ENCODE peak calls at places on chromosome X, in five cellular contexts. One of them, this sample, is unnamed.

GRCh38 chrX:3501833-3502535 is 155.5 kb upstream of the MXRA5 start:
- DNase-seq in H9: no peak
- DNase-seq in neuronal stem cell: no peak
- DNase-seq in trophoblast cell: no peak
- DNase-seq in H1: no peak
- DNase-seq in this sample: no peak

GRCh38 chrX:1248381-1249061 is 20.1 kb upstream of the CSF2RA start:
- DNase-seq in H9: peak; percentile 92
- DNase-seq in trophoblast cell: peak; percentile 54
- DNase-seq in H1: peak; percentile 81
- DNase-seq in neuronal stem cell: peak; percentile 88
- DNase-seq in this sample: peak; percentile 40

GRCh38 chrX:86023806-86024205 is 23.6 kb downstream of the CHM start:
- DNase-seq in H9: no peak
- DNase-seq in trophoblast cell: no peak
- DNase-seq in H1: no peak
- DNase-seq in neuronal stem cell: no peak
- DNase-seq in this sample: no peak

GRCh38 chrX:21741378-21741777 is 16.5 kb downstream of the SMPX start:
- DNase-seq in trophoblast cell: no peak
- DNase-seq in H9: no peak
- DNase-seq in neuronal stem cell: no peak
- DNase-seq in H1: no peak
- DNase-seq in this sample: no peak

GRCh38 chrX:44228621-44229020 is 114.9 kb downstream of the EFHC2 start:
- DNase-seq in trophoblast cell: no peak
- DNase-seq in neuronal stem cell: no peak
- DNase-seq in H1: no peak
- DNase-seq in H9: no peak
- DNase-seq in this sample: no peak

GRCh38 chrX:11629593-11630211 is 36.0 kb downstream of the ARHGAP6 start:
- DNase-seq in H9: no peak
- DNase-seq in neuronal stem cell: no peak
- DNase-seq in trophoblast cell: no peak
- DNase-seq in H1: no peak
- DNase-seq in this sample: peak; percentile 70

GRCh38 chrX:84956304-84956703 is 47.4 kb upstream of the APOOL start:
- DNase-seq in neuronal stem cell: no peak
- DNase-seq in H9: no peak
- DNase-seq in trophoblast cell: no peak
- DNase-seq in H1: no peak
- DNase-seq in this sample: no peak

GRCh38 chrX:13087322-13088154 is 43.1 kb upstream of the FAM9C start:
- DNase-seq in neuronal stem cell: no peak
- DNase-seq in H9: no peak
- DNase-seq in H1: no peak
- DNase-seq in trophoblast cell: peak; percentile 17
- DNase-seq in this sample: peak; percentile 72

GRCh38 chrX:16185725-16186136 is 18.4 kb downstream of the MAGEB17 start:
- DNase-seq in neuronal stem cell: no peak
- DNase-seq in H9: no peak
- DNase-seq in trophoblast cell: no peak
- DNase-seq in H1: no peak
- DNase-seq in this sample: peak; percentile 81

GRCh38 chrX:75603833-75604232 is 81.0 kb upstream of the ZDHHC15 start:
- DNase-seq in H9: no peak
- DNase-seq in neuronal stem cell: no peak
- DNase-seq in H1: no peak
- DNase-seq in trophoblast cell: peak; percentile 57
- DNase-seq in this sample: peak; percentile 8

DNA sequence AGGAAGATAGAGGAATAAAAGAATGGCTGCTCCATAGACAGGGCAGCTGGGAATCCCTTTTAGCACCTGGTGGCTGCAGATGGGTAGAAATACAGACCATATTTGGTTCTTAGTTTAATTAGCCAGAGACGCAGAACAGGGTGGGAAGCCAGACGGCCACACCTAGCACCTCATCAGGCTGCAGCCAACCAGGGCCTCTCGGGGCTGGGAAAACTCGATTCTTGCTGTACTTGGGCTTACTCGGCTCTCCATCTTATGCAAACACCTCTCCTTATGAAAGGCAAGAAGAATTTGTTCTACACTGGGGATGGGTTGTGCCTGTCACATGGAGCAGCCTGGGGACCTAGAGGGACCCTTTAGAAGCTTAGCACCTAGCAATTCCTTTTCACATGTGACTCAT is 19.7 kb downstream of the IRAK1 start:
- DNase-seq in trophoblast cell: no peak
- DNase-seq in neuronal stem cell: no peak
- DNase-seq in H1: no peak
- DNase-seq in H9: no peak
- DNase-seq in this sample: no peak
- H2AK5ac ChIP-seq in trophoblast cell: no peak overlapping the region
- H2AK5ac ChIP-seq in neuronal stem cell: no peak overlapping the region
- H2AK5ac ChIP-seq in H1: no peak overlapping the region
- H2AK5ac ChIP-seq in H9: no peak overlapping the region
- H2AK5ac ChIP-seq in this sample: no peak overlapping the region

GRCh38 chrX:24983931-24984330 is 31.8 kb downstream of the ARX start:
- DNase-seq in neuronal stem cell: no peak
- DNase-seq in H9: no peak
- DNase-seq in H1: no peak
- DNase-seq in trophoblast cell: no peak
- DNase-seq in this sample: no peak
- H2BK12ac ChIP-seq in neuronal stem cell: no peak overlapping the region
- H2BK12ac ChIP-seq in H9: no peak overlapping the region
- H2BK12ac ChIP-seq in H1: no peak overlapping the region
- H2BK12ac ChIP-seq in trophoblast cell: no peak overlapping the region
- H2BK12ac ChIP-seq in this sample: no peak overlapping the region

GRCh38 chrX:154485150-154486051 is 1.0 kb downstream of the UBL4A start:
- DNase-seq in neuronal stem cell: no peak
- DNase-seq in trophoblast cell: peak; percentile 36
- DNase-seq in H9: no peak
- DNase-seq in H1: peak; percentile 47
- DNase-seq in this sample: no peak

GRCh38 chrX:154487518-154488290 is 1.3 kb upstream of the UBL4A start:
- DNase-seq in H9: no peak
- DNase-seq in H1: no peak
- DNase-seq in trophoblast cell: no peak
- DNase-seq in neuronal stem cell: no peak
- DNase-seq in this sample: no peak

GRCh38 chrX:154486396-154487207 is at the start of gene UBL4A:
- DNase-seq in trophoblast cell: peak; percentile 49
- DNase-seq in H9: peak; percentile 47
- DNase-seq in neuronal stem cell: peak; percentile 21
- DNase-seq in H1: peak; percentile 55
- DNase-seq in this sample: peak; percentile 47

GRCh38 chrX:154484255-154485149 is 1.9 kb downstream of the UBL4A start:
- DNase-seq in trophoblast cell: no peak
- DNase-seq in H1: no peak
- DNase-seq in neuronal stem cell: no peak
- DNase-seq in H9: no peak
- DNase-seq in this sample: no peak

DNA sequence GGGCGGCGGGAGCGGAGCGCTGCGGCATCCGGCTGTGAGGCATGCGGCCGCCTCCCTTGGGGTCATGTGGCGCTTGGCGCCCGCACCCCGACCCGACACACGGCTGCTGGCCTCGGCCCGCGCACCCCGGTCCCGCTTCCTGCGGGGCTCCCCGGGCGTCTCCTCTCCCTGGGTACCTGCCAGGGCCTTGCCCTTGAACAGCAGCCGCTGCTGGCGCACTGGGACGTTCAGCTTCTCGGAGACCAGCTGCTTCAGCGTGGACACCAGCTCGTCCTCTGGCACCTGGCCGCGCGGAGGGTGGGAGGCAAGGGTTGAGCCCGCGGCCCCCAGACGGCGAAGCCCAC is 391 bp downstream of the UBL4A start:
- DNase-seq in H1: peak; percentile 53
- DNase-seq in neuronal stem cell: no peak
- DNase-seq in H9: no peak
- DNase-seq in trophoblast cell: peak; percentile 26
- DNase-seq in this sample: no peak
- H2AK5ac ChIP-seq in H1: no peak overlapping the region
- H2AK5ac ChIP-seq in neuronal stem cell: peak overlapping the region; percentile 46
- H2AK5ac ChIP-seq in H9: no peak overlapping the region
- H2AK5ac ChIP-seq in trophoblast cell: peak overlapping the region; percentile 88
- H2AK5ac ChIP-seq in this sample: no peak overlapping the region

GRCh38 chrX:19955306-19955705 is 35.6 kb downstream of the BCLAF3 start:
- DNase-seq in H9: no peak
- DNase-seq in H1: no peak
- DNase-seq in trophoblast cell: no peak
- DNase-seq in neuronal stem cell: no peak
- DNase-seq in this sample: no peak

GRCh38 chrX:19956923-19957322 is 33.9 kb downstream of the BCLAF3 start:
- DNase-seq in trophoblast cell: no peak
- DNase-seq in H9: no peak
- DNase-seq in neuronal stem cell: no peak
- DNase-seq in H1: no peak
- DNase-seq in this sample: no peak

GRCh38 chrX:19964017-19964710 is 26.7 kb downstream of the BCLAF3 start:
- DNase-seq in trophoblast cell: no peak
- DNase-seq in H9: no peak
- DNase-seq in neuronal stem cell: no peak
- DNase-seq in H1: no peak
- DNase-seq in this sample: no peak

GRCh38 chrX:19954707-19955106 is 36.2 kb downstream of the BCLAF3 start:
- DNase-seq in neuronal stem cell: no peak
- DNase-seq in H1: no peak
- DNase-seq in H9: no peak
- DNase-seq in trophoblast cell: no peak
- DNase-seq in this sample: no peak

DNA sequence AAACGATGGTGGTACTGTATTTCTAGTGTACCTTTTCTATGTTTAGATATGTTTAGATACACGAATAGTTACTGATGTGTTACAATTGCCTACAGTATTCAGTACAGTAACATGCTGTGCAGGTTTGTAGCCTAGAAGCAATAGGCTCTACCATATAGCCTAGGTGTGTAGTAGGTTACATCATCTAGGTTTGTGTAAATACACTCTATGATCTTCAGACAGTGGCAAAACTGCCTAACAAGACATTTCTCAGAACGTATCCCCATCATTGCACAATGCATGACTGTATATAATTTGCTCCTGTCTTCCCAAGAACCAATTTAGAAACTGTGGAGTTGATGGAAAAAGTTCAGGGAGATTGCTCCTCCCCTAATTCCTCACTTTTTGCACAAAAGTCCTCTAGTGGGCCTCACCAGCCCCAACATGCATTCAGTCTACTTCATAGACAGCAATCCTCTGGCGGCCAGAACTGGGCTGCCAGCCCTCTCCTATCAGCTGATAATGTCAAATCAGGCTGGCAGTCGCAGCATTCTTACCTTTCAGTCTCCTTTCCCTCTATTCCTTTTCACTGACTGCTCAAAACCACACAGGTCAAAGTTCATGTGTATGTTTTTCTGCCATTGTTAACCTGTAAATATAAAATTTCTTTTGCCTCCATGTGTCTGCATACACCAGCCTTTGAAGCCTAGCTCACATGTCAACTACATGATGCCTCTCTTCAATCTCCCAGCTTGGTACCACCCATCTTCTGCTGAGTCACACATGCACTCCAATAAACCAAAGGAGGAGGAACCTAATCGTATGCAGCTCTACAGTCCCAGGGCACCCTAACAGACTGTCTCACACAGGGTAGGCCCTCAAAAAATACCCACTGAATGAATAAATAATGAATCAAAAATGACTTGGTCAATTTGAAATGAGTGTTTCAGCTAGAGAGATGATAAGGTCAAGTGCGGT is 32.1 kb downstream of the BCLAF3 start:
- DNase-seq in trophoblast cell: no peak
- DNase-seq in H9: no peak
- DNase-seq in H1: no peak
- DNase-seq in neuronal stem cell: no peak
- DNase-seq in this sample: peak; percentile 3
- H2BK12ac ChIP-seq in trophoblast cell: no peak overlapping the region
- H2BK12ac ChIP-seq in H9: no peak overlapping the region
- H2BK12ac ChIP-seq in H1: no peak overlapping the region
- H2BK12ac ChIP-seq in neuronal stem cell: no peak overlapping the region
- H2BK12ac ChIP-seq in this sample: no peak overlapping the region

GRCh38 chrX:101347859-101348451 is 587 bp downstream of the TIMM8A start:
- DNase-seq in neuronal stem cell: no peak
- DNase-seq in H1: no peak
- DNase-seq in H9: no peak
- DNase-seq in trophoblast cell: peak; percentile 31
- DNase-seq in this sample: peak; percentile 45
- H2AK5ac ChIP-seq in neuronal stem cell: no peak overlapping the region
- H2AK5ac ChIP-seq in H1: no peak overlapping the region
- H2AK5ac ChIP-seq in H9: no peak overlapping the region
- H2AK5ac ChIP-seq in trophoblast cell: no peak overlapping the region
- H2AK5ac ChIP-seq in this sample: no peak overlapping the region

GRCh38 chrX:129549124-129549523 is 9.1 kb downstream of the OCRL start:
- DNase-seq in neuronal stem cell: no peak
- DNase-seq in H1: no peak
- DNase-seq in trophoblast cell: no peak
- DNase-seq in H9: no peak
- DNase-seq in this sample: no peak

GRCh38 chrX:129540068-129540653 is at the start of gene OCRL:
- DNase-seq in H1: peak; percentile 72
- DNase-seq in neuronal stem cell: peak; percentile 63
- DNase-seq in H9: peak; percentile 76
- DNase-seq in trophoblast cell: peak; percentile 75
- DNase-seq in this sample: peak; percentile 70

GRCh38 chrX:129540725-129541184 is 696 bp downstream of the OCRL start:
- DNase-seq in neuronal stem cell: no peak
- DNase-seq in trophoblast cell: no peak
- DNase-seq in H1: peak; percentile 44
- DNase-seq in H9: peak; percentile 33
- DNase-seq in this sample: no peak

GRCh38 chrX:129545408-129545807 is 5.3 kb downstream of the OCRL start:
- DNase-seq in neuronal stem cell: no peak
- DNase-seq in H1: no peak
- DNase-seq in H9: no peak
- DNase-seq in trophoblast cell: no peak
- DNase-seq in this sample: no peak

DNA sequence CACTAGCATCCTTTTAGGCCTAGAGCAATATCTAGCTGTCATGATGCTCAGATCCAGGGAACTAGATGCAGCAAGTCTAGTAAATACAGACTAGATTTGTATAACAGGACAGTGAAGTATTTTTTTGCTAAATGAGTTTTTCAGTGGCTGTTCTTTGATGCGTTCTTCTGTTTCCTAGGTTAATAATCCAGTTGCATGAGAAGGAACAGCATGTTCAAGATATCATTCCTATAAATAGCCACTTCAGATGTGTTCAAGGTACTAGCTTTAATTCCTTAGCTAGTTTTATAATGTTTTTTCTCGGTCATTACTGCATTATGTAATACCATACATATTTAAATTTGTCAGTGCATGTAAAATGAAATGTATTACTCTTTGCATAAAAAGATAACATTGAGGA is 4.7 kb downstream of the OCRL start:
- DNase-seq in H9: no peak
- DNase-seq in trophoblast cell: no peak
- DNase-seq in H1: no peak
- DNase-seq in neuronal stem cell: no peak
- DNase-seq in this sample: no peak
- H2BK12ac ChIP-seq in H9: no peak overlapping the region
- H2BK12ac ChIP-seq in trophoblast cell: no peak overlapping the region
- H2BK12ac ChIP-seq in H1: no peak overlapping the region
- H2BK12ac ChIP-seq in neuronal stem cell: no peak overlapping the region
- H2BK12ac ChIP-seq in this sample: no peak overlapping the region

DNA sequence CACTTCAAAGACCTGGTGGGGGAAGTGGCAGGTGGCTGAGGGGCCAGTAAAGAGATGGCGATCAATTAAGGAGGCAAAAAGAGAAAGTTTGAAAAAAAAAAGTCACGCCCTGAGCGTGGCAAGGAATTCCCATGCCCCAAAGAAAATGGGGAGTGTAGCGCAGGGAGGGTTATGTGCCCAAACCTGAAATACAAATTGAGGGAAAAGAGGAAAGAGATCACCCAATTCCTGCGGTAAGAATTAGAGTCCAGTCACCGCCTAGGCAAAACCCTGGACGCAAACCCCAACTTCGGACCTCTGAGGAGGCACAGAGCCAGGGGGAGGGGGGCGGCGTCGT is 595 bp downstream of the ENOX2 start:
- DNase-seq in neuronal stem cell: no peak
- DNase-seq in H1: no peak
- DNase-seq in H9: no peak
- DNase-seq in trophoblast cell: peak; percentile 3
- DNase-seq in this sample: no peak
- H2AK5ac ChIP-seq in neuronal stem cell: no peak overlapping the region
- H2AK5ac ChIP-seq in H1: no peak overlapping the region
- H2AK5ac ChIP-seq in H9: no peak overlapping the region
- H2AK5ac ChIP-seq in trophoblast cell: no peak overlapping the region
- H2AK5ac ChIP-seq in this sample: no peak overlapping the region

This sample was measured in mesenchymal stem cell.